ENCODE peak calls at places on chromosomes 11 and 22, in seven cellular contexts. One of them, this sample, is unnamed.

GRCh38 chr11:27477831-27478230 is 5.2 kb upstream of the LGR4 start:
- DNase-seq in mammary epithelial cell: no peak
- DNase-seq in fibroblast of lung: no peak
- DNase-seq in neural progenitor cell: no peak
- DNase-seq in PC-9: no peak
- DNase-seq in HCT116: no peak
- DNase-seq in IMR-90: no peak
- DNase-seq in this sample: no peak

GRCh38 chr11:68504432-68505066 is 44.0 kb downstream of the PPP6R3 start:
- DNase-seq in neural progenitor cell: no peak
- DNase-seq in PC-9: no peak
- DNase-seq in mammary epithelial cell: no peak
- DNase-seq in IMR-90: no peak
- DNase-seq in HCT116: no peak
- DNase-seq in fibroblast of lung: no peak
- DNase-seq in this sample: no peak

GRCh38 chr11:85826096-85826855 is 15.3 kb upstream of the SYTL2 start:
- DNase-seq in fibroblast of lung: peak; percentile 38
- DNase-seq in PC-9: peak; percentile 41
- DNase-seq in HCT116: no peak
- DNase-seq in neural progenitor cell: peak; percentile 60
- DNase-seq in IMR-90: peak; percentile 47
- DNase-seq in mammary epithelial cell: peak; percentile 41
- DNase-seq in this sample: no peak

GRCh38 chr11:69051381-69052342 is 2.9 kb downstream of the TPCN2 start:
- DNase-seq in neural progenitor cell: no peak
- DNase-seq in mammary epithelial cell: no peak
- DNase-seq in fibroblast of lung: no peak
- DNase-seq in HCT116: no peak
- DNase-seq in PC-9: no peak
- DNase-seq in IMR-90: no peak
- DNase-seq in this sample: no peak

GRCh38 chr11:69943506-69943905 is 124.3 kb upstream of the FGF3 start:
- DNase-seq in IMR-90: no peak
- DNase-seq in mammary epithelial cell: no peak
- DNase-seq in fibroblast of lung: no peak
- DNase-seq in PC-9: peak; percentile 18
- DNase-seq in neural progenitor cell: no peak
- DNase-seq in HCT116: no peak
- DNase-seq in this sample: no peak

GRCh38 chr11:25702417-25702816 is 629.5 kb upstream of the ANO3 start:
- DNase-seq in mammary epithelial cell: no peak
- DNase-seq in PC-9: no peak
- DNase-seq in fibroblast of lung: peak; percentile 8
- DNase-seq in IMR-90: no peak
- DNase-seq in neural progenitor cell: no peak
- DNase-seq in HCT116: no peak
- DNase-seq in this sample: no peak

GRCh38 chr11:44158384-44158783 is 62.9 kb downstream of the EXT2 start:
- DNase-seq in HCT116: no peak
- DNase-seq in PC-9: no peak
- DNase-seq in IMR-90: no peak
- DNase-seq in neural progenitor cell: no peak
- DNase-seq in mammary epithelial cell: no peak
- DNase-seq in fibroblast of lung: no peak
- DNase-seq in this sample: no peak

GRCh38 chr11:68523743-68524142 is 63.2 kb downstream of the PPP6R3 start:
- DNase-seq in IMR-90: no peak
- DNase-seq in HCT116: no peak
- DNase-seq in PC-9: no peak
- DNase-seq in neural progenitor cell: no peak
- DNase-seq in mammary epithelial cell: no peak
- DNase-seq in fibroblast of lung: no peak
- DNase-seq in this sample: no peak

GRCh38 chr11:72239849-72240460 is 4.0 kb downstream of the PHOX2A start:
- DNase-seq in PC-9: no peak
- DNase-seq in neural progenitor cell: peak; percentile 20
- DNase-seq in fibroblast of lung: peak; percentile 11
- DNase-seq in HCT116: no peak
- DNase-seq in mammary epithelial cell: no peak
- DNase-seq in IMR-90: no peak
- DNase-seq in this sample: no peak

GRCh38 chr22:44202261-44202789 is 21.6 kb downstream of the PARVG start:
- DNase-seq in neural progenitor cell: no peak
- DNase-seq in mammary epithelial cell: no peak
- DNase-seq in IMR-90: peak; percentile 90
- DNase-seq in PC-9: no peak
- DNase-seq in fibroblast of lung: peak; percentile 92
- DNase-seq in HCT116: no peak
- DNase-seq in this sample: no peak

GRCh38 chr11:46696212-46696558 is 4.2 kb downstream of the ARHGAP1 start:
- DNase-seq in mammary epithelial cell: no peak
- DNase-seq in PC-9: no peak
- DNase-seq in neural progenitor cell: no peak
- DNase-seq in fibroblast of lung: no peak
- DNase-seq in IMR-90: no peak
- DNase-seq in HCT116: no peak
- DNase-seq in this sample: no peak

GRCh38 chr11:86795962-86796361 is 4.4 kb upstream of the PRSS23 start:
- DNase-seq in HCT116: no peak
- DNase-seq in PC-9: peak; percentile 66
- DNase-seq in neural progenitor cell: no peak
- DNase-seq in mammary epithelial cell: peak; percentile 60
- DNase-seq in IMR-90: no peak
- DNase-seq in fibroblast of lung: no peak
- DNase-seq in this sample: no peak

GRCh38 chr11:64356498-64357411 is 2.2 kb upstream of the RPS6KA4 start:
- DNase-seq in mammary epithelial cell: no peak
- DNase-seq in HCT116: peak; percentile 80
- DNase-seq in PC-9: peak; percentile 56
- DNase-seq in IMR-90: no peak
- DNase-seq in neural progenitor cell: peak; percentile 86
- DNase-seq in fibroblast of lung: peak; percentile 22
- DNase-seq in this sample: no peak

GRCh38 chr11:128411812-128412211 is 175.5 kb downstream of the ETS1 start:
- DNase-seq in PC-9: no peak
- DNase-seq in HCT116: no peak
- DNase-seq in mammary epithelial cell: no peak
- DNase-seq in IMR-90: no peak
- DNase-seq in neural progenitor cell: no peak
- DNase-seq in fibroblast of lung: no peak
- DNase-seq in this sample: no peak

GRCh38 chr11:39365809-39366436 is 2093.5 kb downstream of the LRRC4C start:
- DNase-seq in HCT116: no peak
- DNase-seq in PC-9: peak; percentile 37
- DNase-seq in neural progenitor cell: peak; percentile 20
- DNase-seq in IMR-90: no peak
- DNase-seq in mammary epithelial cell: peak; percentile 45
- DNase-seq in fibroblast of lung: peak; percentile 70
- DNase-seq in this sample: no peak

GRCh38 chr11:64686466-64687175 is 36.4 kb downstream of the NRXN2 start:
- DNase-seq in fibroblast of lung: no peak
- DNase-seq in HCT116: no peak
- DNase-seq in IMR-90: peak; percentile 13
- DNase-seq in mammary epithelial cell: no peak
- DNase-seq in PC-9: no peak
- DNase-seq in neural progenitor cell: no peak
- DNase-seq in this sample: no peak

GRCh38 chr22:31556627-31557203 is 60.4 kb downstream of the SFI1 start:
- DNase-seq in neural progenitor cell: peak; percentile 43
- DNase-seq in PC-9: no peak
- DNase-seq in mammary epithelial cell: peak; percentile 11
- DNase-seq in IMR-90: peak; percentile 46
- DNase-seq in HCT116: peak; percentile 6
- DNase-seq in fibroblast of lung: peak; percentile 20
- DNase-seq in this sample: no peak

GRCh38 chr11:76781046-76781801 is 1.9 kb upstream of the TSKU start:
- DNase-seq in mammary epithelial cell: no peak
- DNase-seq in PC-9: no peak
- DNase-seq in HCT116: no peak
- DNase-seq in IMR-90: no peak
- DNase-seq in fibroblast of lung: no peak
- DNase-seq in neural progenitor cell: no peak
- DNase-seq in this sample: no peak

GRCh38 chr11:17479284-17480214 is 2.9 kb upstream of the ABCC8 start:
- DNase-seq in IMR-90: no peak
- DNase-seq in PC-9: no peak
- DNase-seq in neural progenitor cell: peak; percentile 85
- DNase-seq in HCT116: peak; percentile 49
- DNase-seq in fibroblast of lung: peak; percentile 26
- DNase-seq in mammary epithelial cell: peak; percentile 48
- DNase-seq in this sample: no peak

GRCh38 chr11:69296890-69297224 is 2.9 kb downstream of the MYEOV start:
- DNase-seq in PC-9: no peak
- DNase-seq in neural progenitor cell: no peak
- DNase-seq in IMR-90: no peak
- DNase-seq in fibroblast of lung: no peak
- DNase-seq in mammary epithelial cell: no peak
- DNase-seq in HCT116: no peak
- DNase-seq in this sample: no peak

GRCh38 chr11:116881153-116881552 is 43.7 kb upstream of the APOA1 start:
- DNase-seq in PC-9: no peak
- DNase-seq in IMR-90: no peak
- DNase-seq in neural progenitor cell: no peak
- DNase-seq in HCT116: no peak
- DNase-seq in mammary epithelial cell: no peak
- DNase-seq in fibroblast of lung: no peak
- DNase-seq in this sample: no peak

GRCh38 chr11:31798057-31799035 is 12.8 kb downstream of the PAX6 start:
- DNase-seq in neural progenitor cell: peak; percentile 94
- DNase-seq in fibroblast of lung: no peak
- DNase-seq in HCT116: no peak
- DNase-seq in mammary epithelial cell: no peak
- DNase-seq in IMR-90: no peak
- DNase-seq in PC-9: no peak
- DNase-seq in this sample: no peak

GRCh38 chr22:44440224-44441160 is 57.5 kb downstream of the RTL6 start:
- DNase-seq in IMR-90: no peak
- DNase-seq in neural progenitor cell: peak; percentile 53
- DNase-seq in PC-9: no peak
- DNase-seq in mammary epithelial cell: no peak
- DNase-seq in fibroblast of lung: no peak
- DNase-seq in HCT116: no peak
- DNase-seq in this sample: no peak

GRCh38 chr11:86818466-86819282 is 18.3 kb downstream of the PRSS23 start:
- DNase-seq in fibroblast of lung: peak; percentile 73
- DNase-seq in neural progenitor cell: peak; percentile 73
- DNase-seq in PC-9: peak; percentile 77
- DNase-seq in mammary epithelial cell: peak; percentile 50
- DNase-seq in IMR-90: peak; percentile 81
- DNase-seq in HCT116: peak; percentile 52
- DNase-seq in this sample: no peak

GRCh38 chr22:39808087-39808486 is 85.5 kb downstream of the ENTHD1 start:
- DNase-seq in fibroblast of lung: no peak
- DNase-seq in IMR-90: peak; percentile 6
- DNase-seq in mammary epithelial cell: no peak
- DNase-seq in PC-9: no peak
- DNase-seq in HCT116: peak; percentile 31
- DNase-seq in neural progenitor cell: peak; percentile 58
- DNase-seq in this sample: no peak

GRCh38 chr11:2811206-2812091 is 74.1 kb downstream of the CDKN1C start:
- DNase-seq in mammary epithelial cell: no peak
- DNase-seq in fibroblast of lung: no peak
- DNase-seq in PC-9: no peak
- DNase-seq in IMR-90: no peak
- DNase-seq in HCT116: no peak
- DNase-seq in neural progenitor cell: no peak
- DNase-seq in this sample: no peak

GRCh38 chr11:63919267-63920125 is 2.5 kb upstream of the RCOR2 start:
- DNase-seq in fibroblast of lung: no peak
- DNase-seq in PC-9: peak; percentile 73
- DNase-seq in HCT116: no peak
- DNase-seq in IMR-90: no peak
- DNase-seq in neural progenitor cell: peak; percentile 94
- DNase-seq in mammary epithelial cell: no peak
- DNase-seq in this sample: no peak

DNA sequence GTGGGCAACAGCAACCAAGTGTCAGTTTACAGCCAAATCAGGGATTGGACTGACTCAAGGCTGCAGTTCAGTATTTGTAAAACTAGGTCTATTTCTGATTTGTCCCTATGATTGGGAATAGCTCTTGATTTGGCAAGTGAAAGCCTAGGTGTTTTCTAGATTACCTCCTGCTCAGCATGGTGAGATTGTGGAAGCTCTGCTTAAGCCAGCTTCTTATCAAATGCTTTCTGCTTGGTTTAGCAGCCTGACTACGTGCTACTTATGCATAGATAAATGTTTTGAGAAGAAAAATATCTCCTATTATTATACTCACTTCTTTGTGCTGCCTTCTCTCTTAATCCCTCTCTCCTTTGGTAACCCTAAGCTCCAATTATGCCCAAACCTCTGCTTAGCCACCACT is 86.3 kb upstream of the AMOTL1 start:
- DNase-seq in PC-9: no peak
- DNase-seq in HCT116: no peak
- DNase-seq in neural progenitor cell: no peak
- DNase-seq in IMR-90: no peak
- DNase-seq in mammary epithelial cell: no peak
- DNase-seq in fibroblast of lung: no peak
- DNase-seq in this sample: no peak
- H3K4me2 ChIP-seq in PC-9: no peak overlapping the region
- H3K4me2 ChIP-seq in HCT116: no peak overlapping the region
- H3K4me2 ChIP-seq in neural progenitor cell: no peak overlapping the region
- H3K4me2 ChIP-seq in IMR-90: no peak overlapping the region
- H3K4me2 ChIP-seq in mammary epithelial cell: no peak overlapping the region
- H3K4me2 ChIP-seq in fibroblast of lung: no peak overlapping the region
- H3K4me2 ChIP-seq in this sample: no peak overlapping the region

DNA sequence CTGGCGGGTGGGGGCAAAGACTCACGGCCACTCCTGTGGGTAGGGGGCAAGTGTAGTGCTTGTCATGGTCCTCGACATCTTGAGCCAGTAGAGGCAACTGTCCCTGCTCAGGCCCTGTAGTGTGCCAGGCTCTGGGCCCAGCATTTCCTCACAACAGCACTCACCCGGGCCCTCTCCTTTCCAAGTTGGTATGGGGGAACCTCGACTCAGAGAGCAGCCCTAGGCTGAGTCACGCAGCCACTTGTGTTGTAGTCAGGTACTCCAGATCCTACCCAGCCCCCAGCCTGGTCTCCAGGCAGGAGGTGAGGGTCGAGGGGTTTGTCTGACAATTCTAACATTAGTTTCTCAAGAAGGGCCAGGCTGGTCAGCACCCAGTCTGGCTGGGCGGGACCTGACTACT is 4.1 kb downstream of the RELT start:
- DNase-seq in HCT116: no peak
- DNase-seq in PC-9: no peak
- DNase-seq in IMR-90: no peak
- DNase-seq in neural progenitor cell: no peak
- DNase-seq in mammary epithelial cell: no peak
- DNase-seq in fibroblast of lung: no peak
- DNase-seq in this sample: no peak
- H3K4me2 ChIP-seq in HCT116: no peak overlapping the region
- H3K4me2 ChIP-seq in PC-9: no peak overlapping the region
- H3K4me2 ChIP-seq in IMR-90: no peak overlapping the region
- H3K4me2 ChIP-seq in neural progenitor cell: no peak overlapping the region
- H3K4me2 ChIP-seq in mammary epithelial cell: no peak overlapping the region
- H3K4me2 ChIP-seq in fibroblast of lung: no peak overlapping the region
- H3K4me2 ChIP-seq in this sample: no peak overlapping the region

GRCh38 chr11:65860278-65861164 is at the start of gene MUS81:
- DNase-seq in PC-9: peak; percentile 95
- DNase-seq in IMR-90: peak; percentile 97
- DNase-seq in neural progenitor cell: peak; percentile 97
- DNase-seq in HCT116: peak; percentile 99
- DNase-seq in mammary epithelial cell: peak; percentile 98
- DNase-seq in fibroblast of lung: peak; percentile 98
- DNase-seq in this sample: peak; percentile 94
- H3K4me2 ChIP-seq in PC-9: peak within 1 kb of the TSS; percentile 88
- H3K4me2 ChIP-seq in IMR-90: peak within 1 kb of the TSS; percentile 89
- H3K4me2 ChIP-seq in neural progenitor cell: peak within 1 kb of the TSS; percentile 90
- H3K4me2 ChIP-seq in HCT116: peak within 1 kb of the TSS; percentile 77
- H3K4me2 ChIP-seq in mammary epithelial cell: peak within 1 kb of the TSS; percentile 94
- H3K4me2 ChIP-seq in fibroblast of lung: peak within 1 kb of the TSS; percentile 98
- H3K4me2 ChIP-seq in this sample: peak within 1 kb of the TSS; percentile 92

GRCh38 chr11:330694-331314 is 10.1 kb upstream of the IFITM3 start:
- DNase-seq in HCT116: no peak
- DNase-seq in neural progenitor cell: no peak
- DNase-seq in IMR-90: no peak
- DNase-seq in mammary epithelial cell: no peak
- DNase-seq in PC-9: no peak
- DNase-seq in fibroblast of lung: no peak
- DNase-seq in this sample: no peak
- H3K4me2 ChIP-seq in HCT116: no peak overlapping the region
- H3K4me2 ChIP-seq in neural progenitor cell: no peak overlapping the region
- H3K4me2 ChIP-seq in IMR-90: no peak overlapping the region
- H3K4me2 ChIP-seq in mammary epithelial cell: no peak overlapping the region
- H3K4me2 ChIP-seq in PC-9: no peak overlapping the region
- H3K4me2 ChIP-seq in fibroblast of lung: no peak overlapping the region
- H3K4me2 ChIP-seq in this sample: no peak overlapping the region